ENCODE peak calls at places on chromosome 20, in four cellular contexts. T is NCI-H2171 treated with DMSO at 0.1 percent for 48 hours, Q is G401, B is PC-3. O is an unnamed sample.

GRCh38 chr20:42530855-42531674 is 658.6 kb downstream of the PTPRT start:
- DNase-seq in T (peak; percentile 33), Q (peak; percentile 3), B (peak; percentile 29), O (peak; percentile 4)

GRCh38 chr20:38198238-38198861 is 33.3 kb upstream of the TGM2 start:
- DNase-seq in T (no peak), Q (no peak), B (peak; percentile 31), O (no peak)

GRCh38 chr20:59564171-59564570 is 40.2 kb upstream of the PHACTR3 start:
- DNase-seq in T (no peak), Q (no peak), B (no peak), O (no peak)

GRCh38 chr20:46027245-46027853 is 1.7 kb upstream of the SLC12A5 start:
- DNase-seq in T (no peak), Q (no peak), B (peak; percentile 76), O (no peak)

GRCh38 chr20:31687777-31688176 is 34.9 kb downstream of the BCL2L1 start:
- DNase-seq in T (peak; percentile 29), Q (no peak), B (no peak), O (no peak)

GRCh38 chr20:64048402-64049044 is 916 bp downstream of the SOX18 start:
- DNase-seq in T (no peak), Q (no peak), B (no peak), O (no peak)

GRCh38 chr20:21172626-21173025 is 46.7 kb downstream of the KIZ start:
- DNase-seq in T (no peak), Q (no peak), B (no peak), O (no peak)

GRCh38 chr20:40962733-40963504 is 65.7 kb upstream of the TOP1 start:
- DNase-seq in T (peak; percentile 64), Q (peak; percentile 68), B (peak; percentile 83), O (peak; percentile 37)

GRCh38 chr20:57061058-57061900 is 205.2 kb downstream of the BMP7 start:
- DNase-seq in T (peak; percentile 12), Q (peak; percentile 24), B (peak; percentile 68), O (no peak)

GRCh38 chr20:50561379-50562078 is 51.3 kb downstream of the PTPN1 start:
- DNase-seq in T (no peak), Q (no peak), B (peak; percentile 99), O (no peak)

GRCh38 chr20:63309261-63310071 is 16.5 kb downstream of the COL20A1 start:
- DNase-seq in T (peak; percentile 29), Q (peak; percentile 59), B (peak; percentile 35), O (no peak)

GRCh38 chr20:41958391-41958790 is 340.2 kb upstream of the CHD6 start:
- DNase-seq in T (no peak), Q (no peak), B (no peak), O (no peak)

GRCh38 chr20:45113865-45114264 is 1.1 kb downstream of the WFDC5 start:
- DNase-seq in T (no peak), Q (no peak), B (no peak), O (no peak)

GRCh38 chr20:18879262-18879661 is 65.7 kb downstream of the SCP2D1 start:
- DNase-seq in T (peak; percentile 15), Q (no peak), B (peak; percentile 90), O (no peak)

GRCh38 chr20:31484001-31484400 is 8.9 kb downstream of the REM1 start:
- DNase-seq in T (no peak), Q (no peak), B (no peak), O (no peak)

GRCh38 chr20:38930242-38930569 is 4.0 kb downstream of the FAM83D start:
- DNase-seq in T (no peak), Q (no peak), B (no peak), O (no peak)

GRCh38 chr20:2330090-2330695 is 34.4 kb downstream of the TGM3 start:
- DNase-seq in T (peak; percentile 43), Q (no peak), B (no peak), O (no peak)

GRCh38 chr20:40489886-40490285 is 199.2 kb downstream of the MAFB start:
- DNase-seq in T (no peak), Q (no peak), B (no peak), O (no peak)

GRCh38 chr20:53739799-53740785 is 146.5 kb upstream of the ZNF217 start:
- DNase-seq in T (peak; percentile 98), Q (no peak), B (peak; percentile 68), O (no peak)

GRCh38 chr20:62337558-62338293 is 29.4 kb downstream of the LAMA5 start:
- DNase-seq in T (no peak), Q (no peak), B (no peak), O (no peak)

GRCh38 chr20:46458891-46459750 is 52.7 kb upstream of the ELMO2 start:
- DNase-seq in T (peak; percentile 74), Q (peak; percentile 73), B (no peak), O (no peak)

GRCh38 chr20:60262967-60263603 is 304.9 kb downstream of the CDH26 start:
- DNase-seq in T (peak; percentile 16), Q (no peak), B (peak; percentile 38), O (no peak)

GRCh38 chr20:561437-562231 is 18.0 kb upstream of the CSNK2A1 start:
- DNase-seq in T (peak; percentile 85), Q (peak; percentile 83), B (peak; percentile 87), O (peak; percentile 24)

GRCh38 chr20:57384486-57384885 is 6.7 kb upstream of the RBM38 start:
- DNase-seq in T (no peak), Q (no peak), B (no peak), O (no peak)

GRCh38 chr20:35144694-35145093 is 2.4 kb downstream of the EDEM2 start:
- DNase-seq in T (no peak), Q (peak; percentile 88), B (no peak), O (no peak)

GRCh38 chr20:63509088-63509564 is 10.2 kb upstream of the EEF1A2 start:
- DNase-seq in T (no peak), Q (no peak), B (no peak), O (no peak)

GRCh38 chr20:56414842-56415765 is 3.0 kb downstream of the CASS4 start:
- DNase-seq in T (no peak), Q (no peak), B (no peak), O (no peak)

GRCh38 chr20:2131366-2131765 is 29.7 kb downstream of the STK35 start:
- DNase-seq in T (no peak), Q (no peak), B (peak; percentile 81), O (no peak)

GRCh38 chr20:43983359-43983758 is 68.7 kb downstream of the TOX2 start:
- DNase-seq in T (no peak), Q (no peak), B (peak; percentile 19), O (no peak)

GRCh38 chr20:381581-382290 is 1.2 kb downstream of the TRIB3 start:
- DNase-seq in T (peak; percentile 85), Q (peak; percentile 78), B (peak; percentile 84), O (peak; percentile 42)